ENCODE peak calls at places on chromosomes 4 and X, in four cellular contexts. One of them, this sample, is unnamed.
A peak's percentile ranks its signal among the peaks of the same experiment; 100 is the strongest.

GRCh38 chr4:73662709-73663546 is 42.7 kb upstream of the RASSF6 start:
- DNase-seq in spleen: no peak
- DNase-seq in Caco-2: no peak
- DNase-seq in uterus: no peak
- DNase-seq in this sample: peak; percentile 70

GRCh38 chrX:12007881-12008280 is 130.4 kb upstream of the FRMPD4 start:
- DNase-seq in spleen: no peak
- DNase-seq in Caco-2: no peak
- DNase-seq in uterus: no peak
- DNase-seq in this sample: peak; percentile 92

GRCh38 chrX:134000260-134001245 is 15.2 kb upstream of the GPC3 start:
- DNase-seq in spleen: no peak
- DNase-seq in Caco-2: no peak
- DNase-seq in uterus: no peak
- DNase-seq in this sample: no peak

GRCh38 chr4:81647388-81647787 is 175.7 kb upstream of the RASGEF1B start:
- DNase-seq in spleen: no peak
- DNase-seq in Caco-2: no peak
- DNase-seq in uterus: no peak
- DNase-seq in this sample: no peak

GRCh38 chr4:116598155-116598979 is 487.0 kb downstream of the TRAM1L1 start:
- DNase-seq in spleen: peak; percentile 64
- DNase-seq in Caco-2: no peak
- DNase-seq in uterus: no peak
- DNase-seq in this sample: no peak

GRCh38 chr4:17336069-17336468 is 175.8 kb downstream of the QDPR start:
- DNase-seq in spleen: no peak
- DNase-seq in Caco-2: no peak
- DNase-seq in uterus: no peak
- DNase-seq in this sample: no peak

GRCh38 chr4:87073187-87073569 is 138.4 kb downstream of the AFF1 start:
- DNase-seq in spleen: no peak
- DNase-seq in Caco-2: no peak
- DNase-seq in uterus: no peak
- DNase-seq in this sample: no peak

GRCh38 chrX:116204947-116205346 is 34.4 kb downstream of the AGTR2 start:
- DNase-seq in spleen: no peak
- DNase-seq in Caco-2: peak; percentile 24
- DNase-seq in uterus: no peak
- DNase-seq in this sample: peak; percentile 52

GRCh38 chrX:102712967-102713677 is 874 bp downstream of the GPRASP2 start:
- DNase-seq in spleen: no peak
- DNase-seq in Caco-2: peak; percentile 25
- DNase-seq in uterus: peak; percentile 68
- DNase-seq in this sample: peak; percentile 49

GRCh38 chr4:10733016-10733415 is 48.4 kb upstream of the CLNK start:
- DNase-seq in spleen: no peak
- DNase-seq in Caco-2: no peak
- DNase-seq in uterus: no peak
- DNase-seq in this sample: no peak

GRCh38 chr4:7719354-7720174 is 220.1 kb downstream of the AFAP1 start:
- DNase-seq in spleen: no peak
- DNase-seq in Caco-2: peak; percentile 79
- DNase-seq in uterus: peak; percentile 66
- DNase-seq in this sample: peak; percentile 38

GRCh38 chrX:101417190-101417589 is 9.2 kb downstream of the HNRNPH2 start:
- DNase-seq in spleen: no peak
- DNase-seq in Caco-2: no peak
- DNase-seq in uterus: no peak
- DNase-seq in this sample: no peak

GRCh38 chrX:154372612-154373022 is 1.8 kb downstream of the FLNA start:
- DNase-seq in spleen: no peak
- DNase-seq in Caco-2: no peak
- DNase-seq in uterus: peak; percentile 51
- DNase-seq in this sample: no peak

GRCh38 chr4:151489462-151490203 is 80.7 kb downstream of the FHIP1A start:
- DNase-seq in spleen: no peak
- DNase-seq in Caco-2: no peak
- DNase-seq in uterus: no peak
- DNase-seq in this sample: no peak

GRCh38 chrX:150361777-150362351 is 1.3 kb upstream of the MAMLD1 start:
- DNase-seq in spleen: peak; percentile 79
- DNase-seq in Caco-2: no peak
- DNase-seq in uterus: no peak
- DNase-seq in this sample: peak; percentile 21

GRCh38 chrX:20521245-20521644 is 254.5 kb upstream of the RPS6KA3 start:
- DNase-seq in spleen: no peak
- DNase-seq in Caco-2: no peak
- DNase-seq in uterus: no peak
- DNase-seq in this sample: peak; percentile 79

GRCh38 chr4:707929-708630 is 2.4 kb downstream of the PCGF3 start:
- DNase-seq in spleen: peak; percentile 74
- DNase-seq in Caco-2: no peak
- DNase-seq in uterus: no peak
- DNase-seq in this sample: no peak

GRCh38 chr4:162931257-162931648 is 235.4 kb downstream of the NAF1 start:
- DNase-seq in spleen: no peak
- DNase-seq in Caco-2: no peak
- DNase-seq in uterus: no peak
- DNase-seq in this sample: no peak

DNA sequence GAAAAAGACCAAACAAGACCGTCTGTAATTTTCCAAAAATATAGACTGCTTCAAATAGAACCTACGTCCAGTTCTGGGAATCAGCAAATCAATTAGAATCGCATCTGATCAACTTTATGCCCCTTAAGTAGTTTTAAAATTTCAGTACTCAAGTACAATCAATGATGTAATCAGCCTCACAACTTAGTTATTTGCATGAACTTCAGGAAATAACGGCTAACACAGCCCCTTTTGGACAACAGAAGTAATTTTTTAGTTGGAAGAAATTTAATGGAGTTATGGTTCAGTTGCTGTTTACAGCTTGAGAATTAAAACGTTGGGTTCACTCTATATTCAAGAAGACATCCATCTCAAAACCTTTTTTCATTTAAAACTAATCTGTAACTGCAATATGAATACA is 1.1 kb downstream of the TAPT1 start:
- DNase-seq in spleen: no peak
- DNase-seq in Caco-2: no peak
- DNase-seq in uterus: no peak
- DNase-seq in this sample: no peak
- TF ChIP-seq CTCF in spleen: no peak
- TF ChIP-seq CTCF in Caco-2: no peak
- TF ChIP-seq CTCF in uterus: no peak
- TF ChIP-seq CTCF in this sample: no peak

DNA sequence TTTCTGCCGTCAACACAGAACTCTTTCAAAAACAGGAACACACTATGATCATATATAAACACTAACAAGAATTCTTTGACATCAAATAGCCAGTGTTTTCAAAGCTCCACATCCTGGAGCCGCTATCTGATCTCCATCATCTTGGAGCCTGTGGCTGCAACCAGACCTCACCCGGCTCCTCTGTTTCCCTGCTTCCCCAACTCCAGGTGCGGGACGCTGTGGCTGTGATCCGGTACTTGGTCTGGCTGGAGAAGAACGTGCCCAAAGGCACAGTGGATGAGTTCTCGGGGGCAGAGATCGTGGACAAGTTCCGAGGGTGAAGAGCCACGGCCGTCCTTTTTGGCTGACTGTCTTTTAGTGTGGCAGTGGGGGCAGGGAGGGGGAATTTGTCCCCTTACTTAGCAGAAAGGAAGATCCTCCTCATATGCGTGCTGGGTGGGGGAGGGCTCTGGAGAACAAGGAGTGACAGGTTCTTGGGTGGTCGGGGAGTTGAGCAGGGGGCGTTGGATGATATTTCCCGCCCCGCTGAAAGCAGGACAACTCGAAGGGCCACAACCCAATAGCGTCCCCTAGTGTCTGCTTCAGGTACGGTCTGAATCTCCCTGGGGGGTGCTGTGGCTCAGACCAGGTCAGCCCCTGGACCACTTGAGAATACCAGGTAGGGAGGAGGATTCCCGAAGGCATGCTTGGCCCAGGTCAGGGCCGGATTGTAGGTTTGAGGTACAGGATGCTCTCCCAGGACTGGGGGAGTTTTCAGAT is 15.7 kb downstream of the XPNPEP2 start:
- DNase-seq in spleen: peak; percentile 72
- DNase-seq in Caco-2: no peak
- DNase-seq in uterus: no peak
- DNase-seq in this sample: no peak
- TF ChIP-seq CTCF in spleen: peak; percentile 30
- TF ChIP-seq CTCF in Caco-2: no peak
- TF ChIP-seq CTCF in uterus: no peak
- TF ChIP-seq CTCF in this sample: peak; percentile 27

DNA sequence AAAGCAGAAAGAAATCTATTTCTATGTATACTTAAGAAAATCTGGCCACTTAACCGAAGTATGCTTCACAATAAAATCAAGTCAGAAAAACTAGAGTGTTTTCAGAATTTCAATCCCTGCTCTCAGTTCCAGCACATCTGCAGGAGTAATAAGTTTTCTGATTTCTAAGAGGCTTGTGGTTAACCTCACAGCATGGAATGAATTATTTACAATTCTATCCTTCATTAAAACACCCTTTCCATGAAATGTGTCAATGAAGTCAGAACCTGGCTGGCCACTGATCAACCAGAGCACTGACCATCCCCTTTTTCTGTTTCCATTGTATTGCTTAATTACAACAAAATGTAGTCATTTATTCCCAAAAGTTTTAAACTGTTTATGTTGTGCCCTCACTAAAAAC is 781.4 kb upstream of the INTU start:
- DNase-seq in spleen: no peak
- DNase-seq in Caco-2: no peak
- DNase-seq in uterus: no peak
- DNase-seq in this sample: no peak
- TF ChIP-seq CTCF in spleen: no peak
- TF ChIP-seq CTCF in Caco-2: no peak
- TF ChIP-seq CTCF in uterus: no peak
- TF ChIP-seq CTCF in this sample: no peak

GRCh38 chrX:629230-630006 is 1.2 kb upstream of the SHOX start:
- DNase-seq in spleen: peak; percentile 18
- DNase-seq in Caco-2: no peak
- DNase-seq in uterus: no peak
- DNase-seq in this sample: no peak

GRCh38 chrX:633043-633654 is 2.6 kb downstream of the SHOX start:
- DNase-seq in spleen: peak; percentile 19
- DNase-seq in Caco-2: no peak
- DNase-seq in uterus: no peak
- DNase-seq in this sample: no peak

GRCh38 chrX:632391-633042 is 1.9 kb downstream of the SHOX start:
- DNase-seq in spleen: peak; percentile 30
- DNase-seq in Caco-2: no peak
- DNase-seq in uterus: no peak
- DNase-seq in this sample: no peak

GRCh38 chrX:630007-630921 is at the start of gene SHOX:
- DNase-seq in spleen: peak; percentile 38
- DNase-seq in Caco-2: no peak
- DNase-seq in uterus: no peak
- DNase-seq in this sample: no peak

GRCh38 chrX:630922-631496 is 418 bp downstream of the SHOX start:
- DNase-seq in spleen: peak; percentile 72
- DNase-seq in Caco-2: no peak
- DNase-seq in uterus: no peak
- DNase-seq in this sample: no peak
- TF ChIP-seq CTCF in spleen: no peak
- TF ChIP-seq CTCF in Caco-2: no peak
- TF ChIP-seq CTCF in uterus: no peak
- TF ChIP-seq CTCF in this sample: no peak

GRCh38 chr4:3009422-3009821 is 46.1 kb downstream of the GRK4 start:
- DNase-seq in spleen: no peak
- DNase-seq in Caco-2: peak; percentile 24
- DNase-seq in uterus: no peak
- DNase-seq in this sample: peak; percentile 78
- TF ChIP-seq CTCF in spleen: no peak
- TF ChIP-seq CTCF in Caco-2: no peak
- TF ChIP-seq CTCF in uterus: no peak
- TF ChIP-seq CTCF in this sample: peak; percentile 19

DNA sequence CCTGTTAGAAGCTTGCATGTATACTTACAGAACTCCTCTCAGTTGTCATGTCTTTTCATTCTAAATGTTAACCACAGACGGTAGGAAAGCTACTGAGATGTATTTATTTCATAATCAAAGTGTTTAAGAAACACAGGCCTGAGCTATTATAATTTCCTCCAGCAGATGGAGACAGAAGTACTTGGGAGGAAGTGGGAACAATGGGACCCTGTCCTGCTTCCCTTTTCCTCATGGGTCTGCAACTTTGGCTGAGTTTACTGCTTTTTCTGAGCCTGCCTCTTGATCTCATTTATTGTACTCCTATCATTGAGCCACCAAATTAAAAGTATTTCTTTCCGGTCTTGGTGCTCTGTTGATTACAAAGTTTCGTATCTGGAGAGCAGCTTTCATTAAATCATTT is 67.7 kb upstream of the SPANXN2 start:
- DNase-seq in spleen: no peak
- DNase-seq in Caco-2: peak; percentile 1
- DNase-seq in uterus: no peak
- DNase-seq in this sample: peak; percentile 52
- TF ChIP-seq CTCF in spleen: no peak
- TF ChIP-seq CTCF in Caco-2: peak; percentile 17
- TF ChIP-seq CTCF in uterus: no peak
- TF ChIP-seq CTCF in this sample: peak; percentile 73

GRCh38 chr4:2931765-2932560 is 31.2 kb downstream of the NOP14 start:
- DNase-seq in spleen: peak; percentile 96
- DNase-seq in Caco-2: no peak
- DNase-seq in uterus: peak; percentile 25
- DNase-seq in this sample: no peak
- TF ChIP-seq CTCF in spleen: peak; percentile 57
- TF ChIP-seq CTCF in Caco-2: no peak
- TF ChIP-seq CTCF in uterus: no peak
- TF ChIP-seq CTCF in this sample: no peak

This sample was measured in MCF 10A.